ENCODE peak calls at places on chromosomes 2 and 18, in seven cellular contexts. F, I, W, O, C, V and L are unnamed samples.
A peak's percentile ranks its signal among the peaks of the same experiment; 100 is the strongest.

GRCh38 chr2:64277101-64277849 is 133.1 kb upstream of the PELI1 start:
- DNase-seq in C (no peak), I (no peak), W (no peak), F (no peak), V (no peak), O (no peak), L (no peak)

GRCh38 chr2:16633632-16634430 is 31.8 kb downstream of the CYRIA start:
- DNase-seq in I (no peak), W (no peak), C (peak; percentile 55), V (no peak), F (no peak), O (no peak), L (no peak)

GRCh38 chr2:65367517-65367916 is 64.9 kb downstream of the SPRED2 start:
- DNase-seq in W (peak; percentile 40), I (peak; percentile 93), O (peak; percentile 48), F (peak; percentile 97), C (peak; percentile 98), V (no peak), L (no peak)

GRCh38 chr2:185456517-185456916 is 282.1 kb upstream of the FSIP2 start:
- DNase-seq in C (no peak), V (no peak), F (peak; percentile 48), W (no peak), O (no peak), I (peak; percentile 25), L (no peak)

GRCh38 chr2:23993736-23994269 is 16.1 kb upstream of the MFSD2B start:
- DNase-seq in C (no peak), F (no peak), W (no peak), I (no peak), O (no peak), V (no peak), L (no peak)

GRCh38 chr2:108182489-108182888 is 57.3 kb upstream of the SULT1C3 start:
- DNase-seq in W (no peak), O (no peak), V (no peak), F (no peak), C (no peak), I (no peak), L (peak; percentile 17)

GRCh38 chr18:58584219-58585127 is 44.4 kb downstream of the ALPK2 start:
- DNase-seq in O (no peak), W (no peak), V (no peak), C (peak; percentile 48), F (no peak), I (peak; percentile 46), L (no peak)

GRCh38 chr2:137837830-137838229 is 126.4 kb upstream of the HNMT start:
- DNase-seq in F (no peak), I (no peak), V (no peak), W (no peak), C (no peak), O (no peak), L (no peak)

GRCh38 chr18:36296591-36297418 is 708 bp upstream of the FHOD3 start:
- DNase-seq in W (peak; percentile 67), O (peak; percentile 86), F (peak; percentile 33), V (no peak), I (peak; percentile 64), C (peak; percentile 77), L (peak; percentile 88)

GRCh38 chr2:84999467-85000064 is 28.6 kb downstream of the KCMF1 start:
- DNase-seq in I (no peak), C (no peak), F (no peak), O (no peak), V (no peak), W (no peak), L (no peak)

GRCh38 chr2:233436191-233436581 is 81.9 kb downstream of the DGKD start:
- DNase-seq in W (no peak), I (no peak), O (no peak), C (no peak), F (no peak), V (no peak), L (no peak)

GRCh38 chr2:109459485-109459884 is 154.3 kb downstream of the SEPTIN10 start:
- DNase-seq in V (no peak), I (no peak), W (peak; percentile 7), C (no peak), O (no peak), F (no peak), L (no peak)

GRCh38 chr2:41907716-41908328 is 140.0 kb upstream of the PKDCC start:
- DNase-seq in C (peak; percentile 16), V (no peak), I (no peak), O (no peak), W (no peak), F (no peak), L (no peak)

GRCh38 chr2:41222593-41222992 is 770.7 kb upstream of the SLC8A1 start:
- DNase-seq in C (no peak), I (no peak), V (no peak), W (no peak), O (no peak), F (no peak), L (peak; percentile 48)

GRCh38 chr18:62669225-62669624 is 46.1 kb upstream of the PHLPP1 start:
- DNase-seq in O (no peak), I (no peak), F (no peak), C (no peak), V (no peak), W (no peak), L (no peak)

GRCh38 chr2:173750332-173750731 is 214.8 kb downstream of the SP3 start:
- DNase-seq in V (no peak), W (no peak), C (peak; percentile 25), F (no peak), O (no peak), I (peak; percentile 46), L (peak; percentile 26)

GRCh38 chr2:76953733-76954347 is 568.3 kb downstream of the LRRTM4 start:
- DNase-seq in V (no peak), O (peak; percentile 4), W (no peak), F (no peak), C (peak; percentile 41), I (peak; percentile 70), L (peak; percentile 69)

GRCh38 chr2:11637546-11637945 is 32.4 kb downstream of the NTSR2 start:
- DNase-seq in F (no peak), V (no peak), O (no peak), W (no peak), C (no peak), I (no peak), L (no peak)

GRCh38 chr2:64652231-64653173 is 1.2 kb downstream of the SERTAD2 start:
- DNase-seq in F (no peak), I (peak; percentile 85), C (peak; percentile 60), V (no peak), O (no peak), W (peak; percentile 44), L (peak; percentile 86)

GRCh38 chr18:76494541-76495403 is at the start of gene ZNF516:
- DNase-seq in W (peak; percentile 50), O (peak; percentile 61), F (no peak), C (peak; percentile 34), I (peak; percentile 52), V (no peak), L (peak; percentile 61)

GRCh38 chr18:65788373-65788772 is 37.6 kb downstream of the CDH7 start:
- DNase-seq in F (no peak), W (no peak), V (no peak), C (no peak), O (peak; percentile 14), I (no peak), L (peak; percentile 61)

GRCh38 chr2:215320102-215320501 is 8.2 kb downstream of the ATIC start:
- DNase-seq in W (no peak), O (no peak), V (no peak), I (no peak), C (no peak), F (no peak), L (no peak)

GRCh38 chr2:215320679-215321078 is 8.8 kb downstream of the ATIC start:
- DNase-seq in O (no peak), I (no peak), F (no peak), W (no peak), C (no peak), V (no peak), L (no peak)

GRCh38 chr2:215328066-215328465 is 16.2 kb downstream of the ATIC start:
- DNase-seq in V (no peak), O (no peak), F (no peak), I (no peak), W (no peak), C (no peak), L (peak; percentile 37)

GRCh38 chr2:215319500-215319899 is 7.6 kb downstream of the ATIC start:
- DNase-seq in F (no peak), W (no peak), C (no peak), I (no peak), O (no peak), V (no peak), L (no peak)

GRCh38 chr2:215324811-215325210 is 13.0 kb downstream of the ATIC start:
- DNase-seq in V (no peak), I (no peak), C (no peak), O (no peak), F (no peak), W (no peak), L (no peak)
- H3K36me3 ChIP-seq in V (peaks cover 12% of the 10 kb centered on the region), I (peaks cover 13% of the 10 kb centered on the region), C (peaks cover 34% of the 10 kb centered on the region), O (peaks cover 60% of the 10 kb centered on the region), F (peaks cover 36% of the 10 kb centered on the region), W (no peaks in the 10 kb centered on the region), L (peaks cover 77% of the 10 kb centered on the region)

GRCh38 chr2:151891566-151892194 is 63.5 kb upstream of the ARL5A start:
- DNase-seq in I (no peak), F (no peak), V (no peak), O (no peak), W (no peak), C (no peak), L (peak; percentile 67)
- H3K27ac ChIP-seq in I (no peak overlapping the region), F (no peak overlapping the region), V (no peak overlapping the region), O (no peak overlapping the region), W (no peak overlapping the region), C (no peak overlapping the region), L (no peak overlapping the region)

DNA sequence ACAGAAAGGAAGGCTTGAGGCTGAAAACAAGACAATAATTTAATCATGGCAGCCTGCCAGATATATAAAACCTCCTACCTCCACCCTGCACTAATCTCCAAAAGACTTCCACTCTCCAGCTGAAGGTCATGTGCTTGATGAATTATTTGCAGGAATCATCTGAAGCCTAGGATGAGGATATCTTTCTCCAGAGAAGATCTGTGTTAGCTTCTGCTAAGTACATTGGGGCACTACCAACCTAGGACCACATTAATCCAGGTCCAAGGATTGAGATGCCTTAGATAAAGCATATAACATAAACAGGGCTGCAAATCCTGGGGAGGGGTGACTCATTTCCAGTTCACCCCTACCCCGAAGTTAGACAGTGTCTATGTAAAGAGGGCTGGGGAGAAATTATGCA is 80.5 kb upstream of the FRZB start:
- DNase-seq in C (peak; percentile 22), V (no peak), O (peak; percentile 36), W (no peak), I (no peak), F (no peak), L (no peak)
- H3K36me3 ChIP-seq in C (peaks cover 15% of the 10 kb centered on the region), V (no peaks in the 10 kb centered on the region), O (peaks cover 59% of the 10 kb centered on the region), W (no peaks in the 10 kb centered on the region), I (peaks cover 3% of the 10 kb centered on the region), F (peaks cover 4% of the 10 kb centered on the region), L (peaks cover 22% of the 10 kb centered on the region)

GRCh38 chr2:168459256-168459655 is 3.2 kb downstream of the CERS6 start:
- DNase-seq in I (no peak), F (no peak), C (no peak), W (no peak), O (no peak), V (no peak), L (no peak)

GRCh38 chr2:168456526-168457176 is 579 bp downstream of the CERS6 start:
- DNase-seq in V (peak; percentile 7), C (peak; percentile 13), F (no peak), O (peak; percentile 82), I (no peak), W (peak; percentile 52), L (peak; percentile 62)

GRCh38 chr2:168454737-168455691 is 1.1 kb upstream of the CERS6 start:
- DNase-seq in I (no peak), C (no peak), W (no peak), O (no peak), F (no peak), V (no peak), L (no peak)

GRCh38 chr2:168455692-168456525 is at the start of gene CERS6:
- DNase-seq in I (peak; percentile 93), F (peak; percentile 15), C (peak; percentile 90), V (peak; percentile 69), W (peak; percentile 95), O (peak; percentile 97), L (peak; percentile 94)

GRCh38 chr2:168457177-168457905 is 1.3 kb downstream of the CERS6 start:
- DNase-seq in F (no peak), W (no peak), C (no peak), O (no peak), I (no peak), V (no peak), L (no peak)
- H3K27ac ChIP-seq in F (peak overlapping the region; percentile 77), W (peak overlapping the region; percentile 96), C (no peak overlapping the region), O (no peak overlapping the region), I (no peak overlapping the region), V (peak overlapping the region; percentile 1), L (peak overlapping the region; percentile 89)